ENCODE peak calls at places on chromosomes 11 and 22, in four cellular contexts. N, M, L and X are unnamed samples.

GRCh38 chr22:46405925-46406324 is 70.4 kb downstream of the TRMU start:
- DNase-seq in N (no peak), M (no peak), L (no peak), X (no peak)

GRCh38 chr11:113677648-113678047 is 28.5 kb downstream of the TMPRSS5 start:
- DNase-seq in N (no peak), M (no peak), L (no peak), X (no peak)

GRCh38 chr11:27437824-27438594 is 34.6 kb downstream of the LGR4 start:
- DNase-seq in N (no peak), M (no peak), L (no peak), X (no peak)

GRCh38 chr11:45100338-45100737 is 46.1 kb upstream of the PRDM11 start:
- DNase-seq in N (peak; percentile 84), M (peak; percentile 13), L (no peak), X (peak; percentile 40)

GRCh38 chr22:44023404-44024287 is 456 bp upstream of the PARVB start:
- DNase-seq in N (peak; percentile 42), M (peak; percentile 33), L (peak; percentile 52), X (peak; percentile 43)

GRCh38 chr11:95584180-95584579 is 205.4 kb downstream of the FAM76B start:
- DNase-seq in N (no peak), M (no peak), L (no peak), X (no peak)

GRCh38 chr22:26259510-26259909 is 90.2 kb downstream of the SEZ6L start:
- DNase-seq in N (peak; percentile 70), M (no peak), L (peak; percentile 51), X (no peak)

GRCh38 chr11:122724520-122724919 is 69.0 kb downstream of the UBASH3B start:
- DNase-seq in N (no peak), M (no peak), L (no peak), X (no peak)

GRCh38 chr11:88338223-88338661 is 706 bp upstream of the CTSC start:
- DNase-seq in N (no peak), M (peak; percentile 55), L (peak; percentile 70), X (no peak)

GRCh38 chr11:30196400-30197206 is 34.2 kb upstream of the FSHB start:
- DNase-seq in N (peak; percentile 83), M (peak; percentile 57), L (peak; percentile 65), X (peak; percentile 82)

DNA sequence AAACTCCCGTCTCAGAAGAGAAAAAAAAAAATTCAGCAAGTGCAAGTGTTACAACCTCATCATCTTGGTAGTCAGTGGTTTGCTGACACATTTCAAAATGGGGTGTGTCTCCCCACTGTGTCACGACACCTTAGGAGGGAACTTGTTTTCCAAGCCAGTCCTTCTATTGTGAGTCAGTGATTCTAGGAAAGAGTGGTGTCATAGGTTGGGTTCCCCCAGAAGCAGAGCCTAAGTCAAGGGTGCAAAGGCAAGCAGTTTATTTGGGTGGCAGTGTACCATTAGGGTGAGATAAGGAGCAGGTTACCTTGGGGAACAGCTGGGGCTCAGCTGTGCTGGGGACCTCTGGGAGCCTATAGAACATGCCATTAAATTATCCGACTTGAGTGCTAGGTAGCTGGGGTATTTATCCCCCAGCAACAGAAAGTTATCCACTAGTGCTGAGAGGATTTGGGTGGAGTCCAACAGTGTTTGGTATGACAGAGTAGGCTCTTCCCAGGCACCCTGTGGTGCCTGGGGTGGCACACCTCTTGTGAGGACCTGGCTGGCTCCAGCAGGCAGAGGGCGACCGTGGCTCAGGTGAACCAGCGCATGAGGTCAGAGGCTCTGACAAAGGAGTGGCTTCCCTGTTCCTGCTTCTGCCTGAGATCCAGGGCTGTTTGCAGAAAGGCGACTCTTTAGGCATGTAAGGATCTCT is 41.7 kb downstream of the KIAA1671 start:
- DNase-seq in N (peak; percentile 79), M (peak; percentile 89), L (no peak), X (no peak)
- TF ChIP-seq CTCF in N (peak; percentile 55), M (peak; percentile 35), L (no peak), X (no peak)

GRCh38 chr11:58900479-58901420 is 38.5 kb upstream of the GLYATL1 start:
- DNase-seq in N (peak; percentile 94), M (peak; percentile 90), L (peak; percentile 90), X (peak; percentile 95)
- TF ChIP-seq CTCF in N (peak; percentile 82), M (peak; percentile 16), L (peak; percentile 63), X (peak; percentile 70)

DNA sequence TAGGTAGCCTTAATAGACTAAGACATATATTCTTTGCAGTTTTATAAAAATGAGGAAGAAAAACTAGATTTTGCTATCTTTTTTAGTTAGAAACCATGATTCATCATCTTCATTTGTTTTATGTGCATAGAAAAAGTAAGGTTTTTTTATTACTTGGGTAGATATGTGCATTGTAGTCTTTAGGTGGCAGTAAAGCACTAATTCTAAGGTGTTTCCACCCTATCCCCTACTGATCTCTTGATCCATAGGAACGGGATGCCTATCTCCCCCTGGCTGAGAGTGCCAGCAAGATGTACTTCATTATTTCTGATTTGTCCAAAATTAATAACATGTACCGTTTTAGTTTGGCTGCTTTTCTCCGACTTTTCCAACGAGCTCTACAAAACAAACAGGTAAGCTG is 148.1 kb downstream of the DYNC2H1 start:
- DNase-seq in N (no peak), M (no peak), L (no peak), X (no peak)
- TF ChIP-seq CTCF in N (peak; percentile 65), M (no peak), L (peak; percentile 76), X (no peak)

GRCh38 chr11:1565173-1565903 is 6.7 kb downstream of the DUSP8 start:
- DNase-seq in N (peak; percentile 25), M (no peak), L (no peak), X (peak; percentile 29)

GRCh38 chr11:1567052-1567720 is 4.9 kb downstream of the DUSP8 start:
- DNase-seq in N (peak; percentile 24), M (peak; percentile 29), L (no peak), X (peak; percentile 26)

GRCh38 chr11:1565904-1566247 is 6.2 kb downstream of the DUSP8 start:
- DNase-seq in N (no peak), M (no peak), L (no peak), X (peak; percentile 15)

GRCh38 chr11:1567721-1568100 is 4.4 kb downstream of the DUSP8 start:
- DNase-seq in N (peak; percentile 24), M (no peak), L (no peak), X (peak; percentile 23)

DNA sequence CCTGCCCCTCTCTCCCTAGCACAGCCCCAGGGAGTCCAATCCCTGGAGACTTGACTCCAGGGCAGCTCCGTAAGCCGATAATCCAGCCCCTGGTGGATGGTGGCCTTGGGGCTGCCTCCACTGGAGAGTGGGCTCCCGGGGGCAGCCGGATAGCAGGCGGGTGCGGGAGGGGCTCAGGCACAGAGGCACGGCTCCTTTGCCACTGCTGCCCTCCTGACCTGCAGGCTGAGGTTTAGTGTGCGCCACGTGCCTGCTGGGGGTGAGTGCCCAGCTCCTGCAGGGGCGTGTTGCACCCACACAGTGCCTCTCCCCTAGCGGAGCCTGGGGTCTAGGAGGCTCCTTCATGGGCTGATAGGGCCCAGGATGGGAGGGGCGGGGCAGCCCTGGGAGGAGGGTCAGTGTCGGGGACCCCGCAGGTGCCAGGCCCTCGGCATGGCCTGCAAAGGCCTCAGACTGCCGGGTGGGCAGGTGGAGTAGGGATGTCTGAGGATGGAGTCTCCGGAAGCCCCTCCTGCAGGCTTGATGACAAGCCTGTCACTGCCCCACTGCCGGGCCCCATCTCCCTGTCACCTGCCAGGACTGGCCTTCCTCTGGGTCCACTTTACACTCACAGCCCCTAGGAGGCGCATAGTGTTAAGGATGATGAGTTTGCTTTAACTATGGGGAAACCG is 5.6 kb downstream of the DUSP8 start:
- DNase-seq in N (peak; percentile 35), M (no peak), L (no peak), X (peak; percentile 24)
- TF ChIP-seq CTCF in N (peak; percentile 43), M (no peak), L (no peak), X (no peak)

GRCh38 chr11:64447717-64448598 is 89.0 kb downstream of the RPS6KA4 start:
- DNase-seq in N (peak; percentile 8), M (peak; percentile 38), L (no peak), X (peak; percentile 36)
- TF ChIP-seq CTCF in N (no peak), M (no peak), L (no peak), X (no peak)

GRCh38 chr22:19118601-19118880 is 3.7 kb downstream of the DGCR2 start:
- DNase-seq in N (no peak), M (no peak), L (no peak), X (no peak)

GRCh38 chr22:19113429-19113828 is 8.8 kb downstream of the DGCR2 start:
- DNase-seq in N (no peak), M (no peak), L (no peak), X (no peak)

GRCh38 chr22:19114984-19115552 is 7.1 kb downstream of the DGCR2 start:
- DNase-seq in N (no peak), M (no peak), L (no peak), X (no peak)

GRCh38 chr22:19117111-19117512 is 5.1 kb downstream of the DGCR2 start:
- DNase-seq in N (no peak), M (peak; percentile 74), L (no peak), X (no peak)

GRCh38 chr22:19115628-19116027 is 6.6 kb downstream of the DGCR2 start:
- DNase-seq in N (no peak), M (no peak), L (no peak), X (no peak)
- TF ChIP-seq CTCF in N (no peak), M (no peak), L (no peak), X (no peak)

GRCh38 chr11:12752868-12753267 is 78.6 kb downstream of the TEAD1 start:
- DNase-seq in N (no peak), M (no peak), L (no peak), X (no peak)
- TF ChIP-seq CTCF in N (no peak), M (no peak), L (no peak), X (no peak)

DNA sequence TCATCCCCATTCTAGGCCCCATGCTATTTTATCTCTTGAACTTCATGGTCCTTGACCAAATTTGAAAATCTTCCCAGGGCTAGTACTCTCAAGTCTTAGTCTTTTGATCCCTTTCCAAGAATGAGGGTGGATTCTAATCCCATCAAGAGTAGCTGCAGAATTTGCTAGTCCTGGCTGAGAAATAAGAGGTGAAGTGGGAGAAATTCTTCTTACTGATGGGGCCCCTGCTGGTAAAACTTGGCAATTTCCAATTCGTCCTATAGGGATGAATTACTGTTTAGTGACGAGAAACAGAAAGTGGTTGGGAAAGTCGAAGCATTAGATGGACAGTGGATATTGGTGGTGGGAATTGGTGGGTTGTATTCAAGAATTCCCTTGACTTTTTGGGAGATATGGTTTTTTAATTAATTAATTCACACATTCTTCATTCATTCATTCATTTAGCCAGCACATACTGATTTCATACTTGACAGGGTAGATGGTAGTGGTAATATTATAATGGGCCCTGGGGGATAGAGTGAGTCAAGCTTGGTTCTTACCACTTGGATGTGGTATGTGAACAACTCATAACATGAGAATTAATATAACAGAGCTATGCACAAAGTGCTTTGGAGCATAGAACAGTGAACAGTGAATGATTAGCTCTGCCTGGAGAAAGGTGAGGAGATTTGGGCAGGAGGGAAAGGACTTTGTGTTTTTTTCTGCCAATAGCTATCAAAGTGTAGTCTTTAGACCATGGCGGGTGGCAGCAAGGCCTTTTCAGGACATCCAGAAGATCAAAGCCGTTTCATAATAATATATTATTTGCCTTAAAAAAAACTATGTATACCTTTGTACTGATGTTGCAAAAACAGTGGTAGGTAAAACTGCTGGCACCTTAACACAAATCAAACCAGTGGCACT is 103.8 kb downstream of the STIM1 start:
- DNase-seq in N (no peak), M (no peak), L (no peak), X (no peak)
- TF ChIP-seq CTCF in N (peak; percentile 58), M (no peak), L (peak; percentile 45), X (peak; percentile 29)